ENCODE peak calls at places on chromosomes 13 and 19, in five cellular contexts. I, R, U, O and L are unnamed samples.

GRCh38 chr19:51788936-51789795 is 5.8 kb upstream of the FPR3 start:
- DNase-seq in U (no peak), I (no peak), R (no peak), O (no peak), L (no peak)

GRCh38 chr13:29888306-29888705 is 37.9 kb upstream of the UBL3 start:
- DNase-seq in O (peak), R (no peak), U (no peak), I (no peak), L (no peak)

GRCh38 chr19:46902402-46902766 is 41.6 kb downstream of the ARHGAP35 start:
- DNase-seq in I (no peak), U (no peak), R (no peak), O (no peak), L (peak)

GRCh38 chr13:64164435-64164834 is 2748.8 kb upstream of the PCDH20 start:
- DNase-seq in O (no peak), U (no peak), R (no peak), I (no peak), L (no peak)

GRCh38 chr13:80117515-80117914 is 223.4 kb downstream of the SPRY2 start:
- DNase-seq in I (no peak), U (no peak), O (no peak), R (no peak), L (no peak)

GRCh38 chr19:19053508-19054314 is 10.1 kb upstream of the SLC25A42 start:
- DNase-seq in R (peak), U (peak), O (peak), I (peak), L (peak)

GRCh38 chr13:47159853-47160550 is 263.1 kb upstream of the HTR2A start:
- DNase-seq in O (no peak), U (no peak), R (no peak), I (no peak), L (no peak)

GRCh38 chr13:74647211-74647610 is 513.0 kb upstream of the KLF12 start:
- DNase-seq in R (no peak), O (no peak), I (no peak), U (no peak), L (no peak)

GRCh38 chr19:51123381-51124186 is 1.1 kb upstream of the SIGLEC9 start:
- DNase-seq in U (peak), O (no peak), R (no peak), I (no peak), L (no peak)

GRCh38 chr13:102878491-102878890 is 32.7 kb downstream of the ERCC5 start:
- DNase-seq in I (peak), U (no peak), R (no peak), O (peak), L (no peak)